ENCODE peak calls at places on chromosomes 4 and X, in seven cellular contexts. I is A549, P is astrocyte, U is suprapubic skin, B is H9, K is sigmoid colon, H is HepG2. Q is an unnamed sample.

GRCh38 chr4:100257567-100257966 is 67.3 kb upstream of the DDIT4L start:
- DNase-seq in I (peak), H (no peak), B (peak), P (no peak), K (no peak), U (no peak), Q (no peak)

GRCh38 chr4:19721587-19721986 is 530.1 kb upstream of the SLIT2 start:
- DNase-seq in U (no peak), B (no peak), I (no peak), K (no peak), P (no peak), H (no peak), Q (no peak)

GRCh38 chrX:2584216-2584615 is 83.4 kb upstream of the DHRSX start:
- DNase-seq in U (no peak), I (no peak), H (no peak), B (peak), P (no peak), K (no peak), Q (no peak)

GRCh38 chr4:127048371-127049085 is 584.2 kb upstream of the INTU start:
- DNase-seq in U (no peak), K (no peak), H (no peak), I (no peak), P (peak), B (no peak), Q (no peak)

GRCh38 chr4:121726642-121727268 is 30.0 kb upstream of the ANXA5 start:
- DNase-seq in I (peak), H (peak), B (no peak), K (no peak), P (peak), U (no peak), Q (no peak)

GRCh38 chrX:148376342-148376741 is 124.1 kb upstream of the AFF2 start:
- DNase-seq in B (no peak), H (no peak), P (no peak), U (no peak), I (no peak), K (no peak), Q (no peak)

GRCh38 chr4:43380093-43380492 is 487.6 kb downstream of the GRXCR1 start:
- DNase-seq in I (no peak), H (no peak), U (no peak), K (no peak), P (no peak), B (no peak), Q (no peak)

GRCh38 chrX:123436512-123436911 is 252.4 kb downstream of the GRIA3 start:
- DNase-seq in B (no peak), H (no peak), P (no peak), U (no peak), K (no peak), I (no peak), Q (no peak)

GRCh38 chr4:143405197-143405730 is 68.6 kb downstream of the GAB1 start:
- DNase-seq in B (no peak), K (no peak), P (no peak), I (no peak), U (no peak), H (no peak), Q (no peak)

GRCh38 chr4:156677136-156677535 is 294.5 kb downstream of the PDGFC start:
- DNase-seq in B (no peak), U (no peak), I (peak), K (no peak), P (peak), H (peak), Q (no peak)

GRCh38 chr4:41851621-41852020 is 83.6 kb upstream of the TMEM33 start:
- DNase-seq in P (no peak), H (no peak), K (no peak), U (no peak), I (no peak), B (no peak), Q (no peak)

GRCh38 chr4:153573881-153574807 is 108.0 kb downstream of the TMEM131L start:
- DNase-seq in B (no peak), U (no peak), I (peak), H (peak), P (peak), K (peak), Q (peak)

GRCh38 chr4:140102406-140102805 is 51.6 kb downstream of the MAML3 start:
- DNase-seq in I (peak), P (peak), B (no peak), H (no peak), U (no peak), K (no peak), Q (no peak)

GRCh38 chr4:77075869-77076801 is at the start of gene CCNI:
- DNase-seq in P (peak), I (peak), K (peak), H (peak), U (peak), B (peak), Q (peak)
- TF ChIP-seq CTCF in P (no peak), I (no peak), K (no peak), H (no peak), U (no peak), B (no peak), Q (no peak)

GRCh38 chr4:184409911-184410692 is 64.2 kb downstream of the IRF2 start:
- DNase-seq in U (no peak), P (no peak), K (no peak), I (no peak), H (no peak), B (no peak), Q (no peak)
- H3K27ac ChIP-seq in U (no peak), P (no peak), K (no peak), I (no peak), H (no peak), B (no peak), Q (no peak)

DNA sequence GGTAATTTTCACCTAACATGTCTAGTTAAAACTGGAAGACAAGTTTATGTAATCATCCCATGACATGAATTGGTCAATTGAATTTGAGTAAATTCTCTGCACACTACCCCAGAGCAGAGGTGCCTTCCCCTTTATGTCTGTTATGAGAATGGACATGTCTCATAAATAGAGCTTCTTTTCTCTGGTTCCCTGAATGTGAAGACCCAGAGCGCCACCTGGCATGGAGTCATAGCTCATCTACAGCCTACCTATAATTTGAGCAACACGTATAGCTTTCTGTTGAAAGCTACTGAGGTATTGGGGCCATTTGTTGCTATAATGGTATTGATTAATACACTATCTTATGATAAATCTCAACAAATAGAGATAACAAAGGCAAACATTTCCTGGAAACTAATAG is 626.5 kb upstream of the GALNTL6 start:
- DNase-seq in P (no peak), K (no peak), H (no peak), U (no peak), B (no peak), I (no peak), Q (no peak)
- TF ChIP-seq CTCF in P (no peak), K (no peak), H (no peak), U (no peak), B (peak), I (no peak), Q (no peak)

DNA sequence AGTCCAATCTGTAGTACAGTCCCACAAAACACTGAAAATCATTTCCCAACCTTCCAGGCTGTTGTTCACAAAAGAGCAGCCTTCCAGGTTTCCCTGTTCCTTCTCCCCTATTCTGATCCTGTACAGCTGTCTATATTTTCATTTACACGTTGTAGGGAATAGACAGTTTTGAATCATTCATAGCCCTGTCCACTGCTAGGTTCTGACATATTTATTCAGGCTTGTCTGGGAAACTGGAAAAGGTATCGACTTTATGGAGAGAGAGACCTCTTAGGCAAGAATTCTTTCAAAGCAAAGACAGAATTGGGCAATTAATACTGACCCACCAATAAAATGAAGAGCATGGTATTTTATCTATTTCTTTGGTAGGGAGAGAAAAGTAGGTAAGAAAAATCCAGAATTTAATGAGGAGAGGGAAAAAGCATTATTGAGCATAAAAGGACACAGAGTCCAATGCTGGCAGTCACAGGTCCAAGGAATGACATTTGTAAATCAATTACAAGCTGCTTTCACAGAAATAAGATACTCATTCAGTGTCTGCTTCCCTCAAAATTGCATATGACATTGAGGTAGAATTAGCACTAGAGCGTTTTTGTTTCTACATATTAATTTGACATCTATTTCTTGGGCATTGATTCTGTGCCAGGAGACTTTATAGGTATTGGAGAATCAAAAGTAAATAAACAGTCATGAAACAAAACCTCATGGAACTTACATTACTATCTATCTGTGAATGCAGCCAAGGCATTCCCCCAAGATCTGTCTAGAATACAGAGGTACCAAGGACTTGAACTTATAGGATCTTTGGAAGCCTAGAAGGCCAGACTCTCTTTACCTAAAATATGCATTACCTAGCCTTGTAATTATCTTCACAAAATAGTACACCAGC is 127.2 kb downstream of the CAMK2D start:
- DNase-seq in P (no peak), K (no peak), U (no peak), H (no peak), B (no peak), I (no peak), Q (no peak)
- H3K27ac ChIP-seq in P (no peak), K (no peak), U (no peak), H (no peak), B (no peak), I (peak), Q (no peak)

GRCh38 chr4:2138846-2139500 is 79.8 kb downstream of the NAT8L start:
- DNase-seq in U (no peak), H (no peak), I (no peak), K (no peak), B (no peak), P (no peak), Q (no peak)
- TF ChIP-seq CTCF in U (no peak), H (no peak), I (no peak), K (no peak), B (no peak), P (no peak), Q (no peak)

GRCh38 chr4:10100734-10101216 is 15.8 kb downstream of the WDR1 start:
- DNase-seq in H (no peak), B (no peak), P (no peak), U (no peak), K (peak), I (no peak), Q (no peak)
- H3K27ac ChIP-seq in H (no peak), B (no peak), P (no peak), U (no peak), K (peak), I (no peak), Q (no peak)

GRCh38 chrX:28170713-28171112 is 189.5 kb upstream of the DCAF8L1 start:
- DNase-seq in U (no peak), B (no peak), I (no peak), K (no peak), P (no peak), H (no peak), Q (no peak)
- TF ChIP-seq CTCF in U (no peak), B (no peak), I (no peak), K (no peak), P (no peak), H (no peak), Q (no peak)

DNA sequence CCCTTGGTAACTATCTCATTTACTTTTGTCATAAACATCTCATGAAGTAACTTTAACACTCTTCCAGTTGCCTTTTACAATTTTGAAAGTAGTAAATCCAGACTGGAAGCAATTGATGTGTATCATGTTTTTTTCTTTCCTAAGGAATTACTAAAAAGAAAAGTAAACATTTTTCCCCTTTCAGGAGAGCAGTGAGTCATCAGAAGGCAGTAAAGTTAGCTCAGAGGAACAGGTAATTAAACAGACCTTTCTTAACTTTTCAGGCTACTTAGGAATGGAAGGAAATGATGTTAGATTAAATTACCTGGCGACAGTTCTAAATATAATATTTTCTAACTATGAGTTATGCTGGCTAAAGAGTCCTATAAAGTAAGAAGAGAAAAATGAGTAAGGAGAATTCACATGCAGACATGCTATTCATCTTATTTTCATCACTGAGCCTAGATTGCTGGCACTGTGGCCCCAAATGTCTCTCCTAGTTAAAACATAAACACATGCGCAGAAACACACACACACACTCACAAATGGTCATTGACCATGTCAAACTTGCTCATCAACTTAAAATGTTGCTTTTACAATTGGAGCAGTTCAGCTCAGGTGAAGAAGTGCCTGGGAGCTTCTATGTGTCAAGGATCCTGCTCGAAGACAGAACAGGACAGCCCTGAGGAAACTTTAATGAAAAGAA is 9.3 kb downstream of the DMP1 start:
- DNase-seq in I (peak), K (no peak), B (no peak), U (no peak), H (no peak), P (peak), Q (no peak)
- H3K27ac ChIP-seq in I (peak), K (no peak), B (no peak), U (no peak), H (no peak), P (no peak), Q (no peak)

DNA sequence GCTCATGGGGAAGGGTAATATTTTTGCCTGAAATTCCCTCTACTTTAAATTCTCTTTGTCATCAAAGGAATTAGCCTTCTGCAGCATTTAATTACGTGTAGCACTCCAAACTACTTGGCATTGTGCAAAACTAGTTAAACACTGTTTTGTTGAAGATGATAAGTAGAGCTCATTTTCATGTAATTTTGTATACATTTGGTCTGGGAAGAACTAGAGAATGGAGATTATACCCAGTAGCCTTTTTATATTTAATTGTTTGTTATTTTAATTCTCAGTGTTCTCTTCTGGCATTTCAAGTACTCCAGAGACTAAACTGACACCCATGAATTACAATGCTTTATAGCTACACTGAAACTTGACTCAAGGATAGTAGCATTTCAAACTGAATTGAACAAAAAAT is 211.5 kb upstream of the SMIM31 start:
- DNase-seq in I (no peak), H (no peak), K (no peak), B (no peak), P (no peak), U (no peak), Q (no peak)
- TF ChIP-seq CTCF in I (no peak), H (no peak), K (no peak), B (no peak), P (no peak), U (no peak), Q (no peak)